ENCODE peak calls at places on chromosomes 4 and X, in four cellular contexts. G is HFF-Myc, B is A549, C is astrocyte. A is an unnamed sample.

GRCh38 chr4:123564758-123565346 is 168.3 kb downstream of the SPRY1 start:
- DNase-seq in G (no peak), C (peak; percentile 48), B (peak; percentile 74), A (peak; percentile 52)

GRCh38 chr4:186592961-186593586 is 37.7 kb upstream of the MTNR1A start:
- DNase-seq in B (no peak), C (no peak), G (no peak), A (no peak)

GRCh38 chrX:130688360-130688759 is 214.6 kb downstream of the ENOX2 start:
- DNase-seq in C (no peak), B (no peak), G (no peak), A (no peak)

GRCh38 chr4:113835005-113835404 is 73.5 kb upstream of the CAMK2D start:
- DNase-seq in G (no peak), C (peak; percentile 67), B (no peak), A (no peak)

GRCh38 chrX:134743121-134743520 is 84.8 kb upstream of the PLAC1 start:
- DNase-seq in B (no peak), C (no peak), G (no peak), A (no peak)

GRCh38 chr4:113919611-113920010 is 59.8 kb downstream of the ARSJ start:
- DNase-seq in G (no peak), C (peak; percentile 64), B (no peak), A (no peak)

GRCh38 chrX:45070116-45071007 is 130.3 kb downstream of the DIPK2B start:
- DNase-seq in G (peak; percentile 14), B (peak; percentile 4), C (peak; percentile 41), A (no peak)

GRCh38 chr4:79250887-79251286 is 75.0 kb downstream of the NAA11 start:
- DNase-seq in B (no peak), G (no peak), C (no peak), A (no peak)

GRCh38 chr4:54152846-54153600 is 53.1 kb downstream of the GSX2 start:
- DNase-seq in C (peak; percentile 88), B (no peak), G (no peak), A (no peak)

GRCh38 chrX:75547783-75548182 is 24.9 kb upstream of the ZDHHC15 start:
- DNase-seq in C (no peak), G (no peak), B (no peak), A (peak; percentile 57)

GRCh38 chr4:183220246-183220645 is 99.8 kb downstream of the CLDN22 start:
- DNase-seq in B (no peak), G (no peak), C (no peak), A (no peak)

GRCh38 chrX:68684291-68684918 is 36.9 kb downstream of the STARD8 start:
- DNase-seq in B (no peak), C (no peak), G (no peak), A (no peak)

GRCh38 chr4:78131403-78131802 is 74.3 kb downstream of the FRAS1 start:
- DNase-seq in C (peak; percentile 57), G (no peak), B (no peak), A (no peak)

GRCh38 chr4:56654238-56654632 is 26.9 kb downstream of the HOPX start:
- DNase-seq in G (no peak), B (no peak), C (peak; percentile 27), A (peak; percentile 42)

GRCh38 chrX:50618788-50619558 is 148.3 kb upstream of the DGKK start:
- DNase-seq in C (no peak), G (no peak), B (no peak), A (no peak)

GRCh38 chrX:149630681-149631292 is 805 bp downstream of the TMEM185A start:
- DNase-seq in G (no peak), C (peak; percentile 33), B (peak; percentile 15), A (no peak)

GRCh38 chrX:77505227-77505626 is 58.0 kb downstream of the FGF16 start:
- DNase-seq in B (no peak), G (no peak), C (peak; percentile 33), A (no peak)

GRCh38 chr4:30402276-30402675 is 317.9 kb upstream of the PCDH7 start:
- DNase-seq in G (no peak), B (no peak), C (peak; percentile 8), A (no peak)

GRCh38 chr4:177441061-177441802 is 1.0 kb downstream of the AGA start:
- DNase-seq in G (no peak), B (peak; percentile 17), C (peak; percentile 26), A (no peak)

GRCh38 chrX:115013705-115014104 is 3.7 kb downstream of the IL13RA2 start:
- DNase-seq in G (no peak), B (no peak), C (no peak), A (no peak)

GRCh38 chrX:38561126-38561868 is at the start of gene TSPAN7:
- DNase-seq in B (peak; percentile 40), G (no peak), C (peak; percentile 32), A (peak; percentile 86)

GRCh38 chrX:30593435-30594200 is 16.1 kb upstream of the TASL start:
- DNase-seq in C (no peak), G (no peak), B (no peak), A (no peak)

GRCh38 chr4:13202731-13203519 is 281.2 kb downstream of the RAB28 start:
- DNase-seq in G (no peak), C (no peak), B (no peak), A (no peak)

GRCh38 chrX:150913511-150913910 is 15.0 kb upstream of the CD99L2 start:
- DNase-seq in B (no peak), G (peak; percentile 50), C (peak; percentile 10), A (no peak)

GRCh38 chr4:164012396-164013027 is 518.0 kb downstream of the TMA16 start:
- DNase-seq in C (peak; percentile 20), B (no peak), G (no peak), A (peak; percentile 48)

GRCh38 chrX:69033936-69034335 is 131.3 kb downstream of the PJA1 start:
- DNase-seq in C (no peak), G (no peak), B (no peak), A (no peak)

GRCh38 chr4:166846939-166847338 is 387.4 kb downstream of the SPOCK3 start:
- DNase-seq in B (no peak), C (no peak), G (no peak), A (no peak)

GRCh38 chr4:137949746-137950145 is 292.4 kb downstream of the SLC7A11 start:
- DNase-seq in G (no peak), C (peak; percentile 5), B (no peak), A (no peak)

GRCh38 chrX:37921758-37922157 is 74.4 kb upstream of the DYNLT3 start:
- DNase-seq in G (peak; percentile 19), B (no peak), C (peak; percentile 82), A (no peak)

GRCh38 chr4:128428397-128428796 is 140.8 kb upstream of the PGRMC2 start:
- DNase-seq in C (no peak), B (no peak), G (no peak), A (no peak)
- H3K4me3 ChIP-seq in C (no peak overlapping the region), B (peak overlapping the region; percentile 52), G (no peak overlapping the region), A (no peak overlapping the region)

GRCh38 chrX:153828723-153829548 is 1.4 kb downstream of the PDZD4 start:
- DNase-seq in C (no peak), G (no peak), B (no peak), A (no peak)
- H3K4me3 ChIP-seq in C (peak overlapping the region; percentile 17), G (no peak overlapping the region), B (peak overlapping the region; percentile 60), A (peak overlapping the region; percentile 46)

GRCh38 chr4:107276052-107276451 is 239.9 kb upstream of the DKK2 start:
- DNase-seq in B (no peak), G (no peak), C (no peak), A (no peak)
- H3K4me3 ChIP-seq in B (no peak overlapping the region), G (no peak overlapping the region), C (no peak overlapping the region), A (no peak overlapping the region)

GRCh38 chrX:47936224-47936939 is 67.4 kb downstream of the ZNF182 start:
- DNase-seq in B (no peak), C (no peak), G (no peak), A (no peak)

GRCh38 chrX:47940448-47940847 is 63.3 kb downstream of the ZNF182 start:
- DNase-seq in B (no peak), C (no peak), G (no peak), A (no peak)

GRCh38 chrX:47941423-47941822 is 62.4 kb downstream of the ZNF182 start:
- DNase-seq in C (no peak), G (no peak), B (no peak), A (no peak)

DNA sequence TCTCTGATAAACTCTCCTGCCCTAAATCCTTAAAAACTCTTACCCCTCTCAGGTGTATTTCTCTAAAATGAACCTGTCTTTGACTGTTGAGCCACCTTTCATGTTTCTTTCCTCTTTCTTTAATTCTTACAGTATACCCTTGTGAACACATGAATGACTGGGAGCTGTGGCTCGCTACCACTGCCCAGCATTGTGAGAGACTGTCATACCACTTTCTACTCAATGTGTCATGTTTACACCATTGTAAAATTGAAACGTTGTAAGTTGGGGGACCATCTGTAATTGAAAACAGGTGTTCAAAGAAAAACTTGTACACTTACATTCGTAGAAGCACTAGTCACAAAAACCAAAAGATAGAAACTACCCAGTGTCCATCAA is 66.9 kb downstream of the ZNF182 start:
- DNase-seq in C (no peak), B (no peak), G (no peak), A (no peak)
- H3K4me3 ChIP-seq in C (no peak overlapping the region), B (no peak overlapping the region), G (no peak overlapping the region), A (no peak overlapping the region)

GRCh38 chrX:40006025-40007017 is 91.4 kb downstream of the BCOR start:
- DNase-seq in B (no peak), G (no peak), C (no peak), A (peak; percentile 71)

GRCh38 chrX:40007136-40007535 is 90.6 kb downstream of the BCOR start:
- DNase-seq in C (no peak), B (no peak), G (no peak), A (no peak)

GRCh38 chrX:40009462-40009851 is 88.3 kb downstream of the BCOR start:
- DNase-seq in G (no peak), C (no peak), B (no peak), A (no peak)

GRCh38 chrX:40008841-40009461 is 88.8 kb downstream of the BCOR start:
- DNase-seq in G (no peak), C (no peak), B (no peak), A (no peak)

GRCh38 chrX:40007746-40008705 is 89.7 kb downstream of the BCOR start:
- DNase-seq in C (no peak), G (no peak), B (no peak), A (no peak)
- H3K4me3 ChIP-seq in C (no peak overlapping the region), G (no peak overlapping the region), B (no peak overlapping the region), A (no peak overlapping the region)

DNA sequence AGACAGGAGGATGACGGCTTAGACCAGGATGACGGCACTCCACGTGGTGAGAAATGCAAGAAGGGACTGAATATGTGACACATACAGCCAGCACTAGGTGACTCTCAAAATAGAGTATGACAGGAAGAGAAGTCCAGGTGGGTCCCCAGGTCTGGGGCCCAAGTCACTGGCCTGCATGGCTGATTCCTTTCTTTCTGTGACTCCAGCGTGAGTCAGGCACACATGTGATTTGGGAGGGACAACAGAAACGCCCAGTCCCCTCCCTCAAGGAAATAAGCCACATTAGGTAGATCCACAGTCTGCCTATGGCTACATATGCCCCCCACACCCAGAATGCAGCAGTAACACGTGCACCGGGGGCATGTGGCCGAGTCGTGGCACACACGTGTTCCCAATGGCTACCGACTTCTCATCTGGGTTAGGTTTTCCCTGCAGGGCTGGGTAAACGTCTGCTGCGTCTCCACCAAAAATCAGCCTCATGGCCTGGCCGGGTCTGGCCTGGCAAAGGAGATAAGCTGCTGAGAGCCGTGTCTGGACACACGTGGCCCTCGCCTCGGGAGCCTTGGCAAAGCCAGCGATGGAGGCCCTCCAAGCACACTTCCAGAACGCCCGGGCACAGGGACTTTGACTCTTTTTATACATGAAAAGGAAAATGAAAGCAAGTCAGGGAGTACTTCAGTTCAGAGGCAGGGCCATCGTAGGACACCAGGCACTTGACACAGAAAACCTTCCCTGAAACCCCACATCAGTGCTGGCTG is 19.3 kb downstream of the SEL1L3 start:
- DNase-seq in G (no peak), C (no peak), B (no peak), A (peak; percentile 86)
- H3K4me3 ChIP-seq in G (no peak overlapping the region), C (no peak overlapping the region), B (no peak overlapping the region), A (peak overlapping the region; percentile 22)

GRCh38 chrX:102651242-102651967 is at the start of gene GPRASP1:
- DNase-seq in G (no peak), C (peak; percentile 26), B (no peak), A (no peak)
- H3K4me3 ChIP-seq in G (peak within 1 kb of the TSS; percentile 43), C (peak within 1 kb of the TSS; percentile 50), B (peak within 1 kb of the TSS; percentile 40), A (peak within 1 kb of the TSS; percentile 53)